ENCODE peak calls at places on chromosomes 2 and 18, in five cellular contexts. P is NCI-H2171; B is central memory CD4-positive, alpha-beta T cell; I is thyroid gland; X is HCEC 1CT. V is an unnamed sample.

GRCh38 chr2:196259507-196260481 is 88.4 kb upstream of the STK17B start:
- DNase-seq in P (no peak), B (peak; percentile 72), I (no peak), X (peak; percentile 51), V (peak; percentile 81)

GRCh38 chr2:10475811-10476660 is 27.9 kb upstream of the ODC1 start:
- DNase-seq in P (no peak), B (no peak), I (no peak), X (no peak), V (no peak)

GRCh38 chr2:76163860-76164259 is 453.1 kb upstream of the GCFC2 start:
- DNase-seq in P (no peak), B (no peak), I (no peak), X (no peak), V (no peak)

GRCh38 chr2:67840460-67841068 is 222.2 kb downstream of the C1D start:
- DNase-seq in P (peak; percentile 63), B (no peak), I (peak; percentile 80), X (peak; percentile 77), V (peak; percentile 64)

GRCh38 chr2:155169317-155169716 is 470.8 kb downstream of the KCNJ3 start:
- DNase-seq in P (no peak), B (no peak), I (no peak), X (no peak), V (peak; percentile 0)

GRCh38 chr18:24801011-24801410 is 340.6 kb downstream of the HRH4 start:
- DNase-seq in P (no peak), B (no peak), I (no peak), X (no peak), V (peak; percentile 2)

GRCh38 chr2:45046786-45047185 is 37.5 kb upstream of the SIX2 start:
- DNase-seq in P (no peak), B (no peak), I (no peak), X (no peak), V (peak; percentile 43)

GRCh38 chr2:219131327-219131726 is 29.3 kb downstream of the NHEJ1 start:
- DNase-seq in P (no peak), B (no peak), I (no peak), X (no peak), V (no peak)

GRCh38 chr2:64359892-64360657 is 93.9 kb upstream of the LGALSL start:
- DNase-seq in P (no peak), B (no peak), I (peak; percentile 16), X (peak; percentile 96), V (peak; percentile 92)

GRCh38 chr2:18623782-18624181 is 34.4 kb upstream of the NT5C1B start:
- DNase-seq in P (no peak), B (no peak), I (no peak), X (peak; percentile 92), V (peak; percentile 80)

GRCh38 chr2:24421668-24422067 is 61.3 kb upstream of the ITSN2 start:
- DNase-seq in P (no peak), B (peak; percentile 28), I (peak; percentile 53), X (peak; percentile 22), V (peak; percentile 51)

GRCh38 chr2:15975676-15976075 is 35.3 kb downstream of the MYCN start:
- DNase-seq in P (no peak), B (no peak), I (no peak), X (no peak), V (no peak)

GRCh38 chr18:8301427-8302172 is 307.6 kb upstream of the RAB12 start:
- DNase-seq in P (no peak), B (no peak), I (no peak), X (no peak), V (peak; percentile 22)

GRCh38 chr2:26707747-26708146 is 15.2 kb downstream of the KCNK3 start:
- DNase-seq in P (no peak), B (no peak), I (no peak), X (no peak), V (no peak)

GRCh38 chr2:232611559-232612218 is 21.7 kb upstream of the EFHD1 start:
- DNase-seq in P (no peak), B (peak; percentile 40), I (peak; percentile 55), X (peak; percentile 4), V (peak; percentile 87)

GRCh38 chr2:108907822-108908716 is 81.0 kb downstream of the EDAR start:
- DNase-seq in P (peak; percentile 54), B (no peak), I (no peak), X (no peak), V (no peak)

GRCh38 chr2:222451270-222451674 is 26.9 kb downstream of the SGPP2 start:
- DNase-seq in P (no peak), B (no peak), I (no peak), X (peak; percentile 84), V (peak; percentile 54)

GRCh38 chr2:105294844-105295481 is 34.6 kb downstream of the TGFBRAP1 start:
- DNase-seq in P (peak; percentile 31), B (no peak), I (peak; percentile 67), X (peak; percentile 50), V (peak; percentile 64)

GRCh38 chr2:88919087-88919738 is 227.7 kb downstream of the RPIA start:
- DNase-seq in P (no peak), B (no peak), I (peak; percentile 6), X (peak; percentile 3), V (peak; percentile 10)

GRCh38 chr2:10493075-10493635 is 45.0 kb upstream of the ODC1 start:
- DNase-seq in P (no peak), B (no peak), I (no peak), X (no peak), V (no peak)

GRCh38 chr18:29644276-29644675 is 1398.3 kb downstream of the DSC3 start:
- DNase-seq in P (no peak), B (no peak), I (no peak), X (peak; percentile 62), V (peak; percentile 71)

GRCh38 chr18:57561728-57562423 is 24.6 kb downstream of the FECH start:
- DNase-seq in P (peak; percentile 35), B (peak; percentile 31), I (no peak), X (peak; percentile 43), V (peak; percentile 49)

GRCh38 chr18:79597176-79598045 is 82.2 kb upstream of the CTDP1 start:
- DNase-seq in P (no peak), B (no peak), I (no peak), X (no peak), V (no peak)

GRCh38 chr2:15363142-15363541 is 198.0 kb downstream of the NBAS start:
- DNase-seq in P (no peak), B (no peak), I (no peak), X (peak; percentile 46), V (peak; percentile 60)

GRCh38 chr18:6022840-6023239 is 127.5 kb upstream of the TMEM200C start:
- DNase-seq in P (no peak), B (no peak), I (no peak), X (no peak), V (no peak)

GRCh38 chr2:28276076-28276618 is 116.5 kb upstream of the FOSL2 start:
- DNase-seq in P (no peak), B (no peak), I (no peak), X (peak; percentile 99), V (peak; percentile 98)

GRCh38 chr2:71891719-71892118 is 255.9 kb downstream of the CYP26B1 start:
- DNase-seq in P (no peak), B (no peak), I (no peak), X (no peak), V (no peak)

GRCh38 chr18:53850918-53851317 is 373.6 kb downstream of the MBD2 start:
- DNase-seq in P (peak; percentile 61), B (no peak), I (no peak), X (no peak), V (no peak)

GRCh38 chr18:56825312-56825711 is 174.2 kb downstream of the WDR7 start:
- DNase-seq in P (no peak), B (no peak), I (no peak), X (no peak), V (no peak)

GRCh38 chr18:50286391-50287027 is 983 bp downstream of the CXXC1 start:
- DNase-seq in P (no peak), B (no peak), I (no peak), X (peak; percentile 53), V (peak; percentile 67)

GRCh38 chr18:76923485-76924085 is 101.2 kb downstream of the ZNF236 start:
- DNase-seq in P (no peak), B (no peak), I (no peak), X (peak; percentile 32), V (peak; percentile 23)

GRCh38 chr18:42578781-42579180 is 536.7 kb downstream of the RIT2 start:
- DNase-seq in P (no peak), B (no peak), I (no peak), X (no peak), V (no peak)

GRCh38 chr2:201580486-201580885 is 62.8 kb downstream of the TMEM237 start:
- DNase-seq in P (no peak), B (no peak), I (no peak), X (peak; percentile 92), V (peak; percentile 68)

GRCh38 chr18:24491882-24492281 is 31.4 kb downstream of the HRH4 start:
- DNase-seq in P (no peak), B (no peak), I (peak; percentile 5), X (no peak), V (no peak)

GRCh38 chr18:48866028-48866733 is 84.6 kb downstream of the SMAD7 start:
- DNase-seq in P (peak; percentile 92), B (no peak), I (peak; percentile 82), X (no peak), V (peak; percentile 57)

GRCh38 chr2:241084856-241085444 is 17.1 kb downstream of the MTERF4 start:
- DNase-seq in P (no peak), B (no peak), I (no peak), X (no peak), V (no peak)

GRCh38 chr2:38528008-38528442 is 74.7 kb downstream of the HNRNPLL start:
- DNase-seq in P (peak; percentile 70), B (no peak), I (peak; percentile 46), X (peak; percentile 64), V (peak; percentile 81)

GRCh38 chr2:188151670-188152069 is 140.0 kb upstream of the GULP1 start:
- DNase-seq in P (no peak), B (no peak), I (no peak), X (no peak), V (no peak)

GRCh38 chr2:105926960-105927678 is 182.4 kb downstream of the NCK2 start:
- DNase-seq in P (no peak), B (peak; percentile 68), I (peak; percentile 45), X (no peak), V (no peak)